ENCODE peak calls at places on chromosomes 4 and X, in seven cellular contexts. C, M, U, K, O, N and T are unnamed samples.

GRCh38 chr4:39044947-39045734 is 12.9 kb upstream of the TMEM156 start:
- DNase-seq in C (peak), M (peak), K (peak), O (peak), U (no peak), N (peak), T (no peak)

GRCh38 chr4:106096454-106096853 is 201.2 kb downstream of the NPNT start:
- DNase-seq in N (no peak), K (no peak), U (no peak), O (no peak), C (no peak), M (no peak), T (no peak)

GRCh38 chr4:11954093-11954492 is 525.4 kb upstream of the HS3ST1 start:
- DNase-seq in O (peak), C (no peak), U (no peak), N (peak), K (no peak), M (no peak), T (no peak)

GRCh38 chr4:72326692-72327632 is 242.1 kb downstream of the ADAMTS3 start:
- DNase-seq in N (peak), C (no peak), M (no peak), K (peak), U (no peak), O (peak), T (no peak)

GRCh38 chrX:2592279-2592678 is 91.5 kb upstream of the DHRSX start:
- DNase-seq in K (no peak), U (no peak), C (no peak), M (no peak), N (peak), O (no peak), T (no peak)

GRCh38 chrX:120790118-120790517 is 85.5 kb downstream of the CT47B1 start:
- DNase-seq in U (peak), M (no peak), N (peak), K (peak), C (peak), O (peak), T (peak)

GRCh38 chr4:150012851-150013360 is 65.3 kb upstream of the DCLK2 start:
- DNase-seq in K (no peak), U (no peak), N (no peak), M (no peak), O (no peak), C (no peak), T (no peak)

GRCh38 chrX:69959712-69960111 is 90.0 kb downstream of the AWAT2 start:
- DNase-seq in C (no peak), U (no peak), K (no peak), M (no peak), O (no peak), N (no peak), T (no peak)

GRCh38 chr4:119209586-119209985 is 2.9 kb upstream of the USP53 start:
- DNase-seq in M (no peak), U (no peak), N (no peak), C (no peak), K (no peak), O (no peak), T (no peak)

GRCh38 chr4:146834263-146835034 is 111.2 kb downstream of the TTC29 start:
- DNase-seq in M (no peak), N (no peak), C (no peak), O (no peak), U (no peak), K (peak), T (no peak)

GRCh38 chrX:123899701-123900100 is 39.8 kb downstream of the XIAP start:
- DNase-seq in C (no peak), K (no peak), O (no peak), N (no peak), M (no peak), U (no peak), T (no peak)

GRCh38 chr4:139521764-139522373 is 34.1 kb downstream of the SETD7 start:
- DNase-seq in M (no peak), O (no peak), K (no peak), N (no peak), U (peak), C (no peak), T (no peak)

GRCh38 chr4:71595576-71596108 is 188.2 kb downstream of the GC start:
- DNase-seq in C (no peak), N (no peak), M (no peak), K (no peak), O (peak), U (no peak), T (no peak)